ENCODE peak calls at places on chromosomes 5 and 9, in ten cellular contexts. One of them, this sample, is unnamed.

GRCh38 chr5:67268233-67269011 is 71.8 kb upstream of the CD180 start:
- DNase-seq in GM13977: no peak
- DNase-seq in body of pancreas: peak
- DNase-seq in nephron progenitor cell: peak
- DNase-seq in pancreas: peak
- DNase-seq in cardiac fibroblast: peak
- DNase-seq in lower leg skin: peak
- DNase-seq in activated B cell treated with CpG ODN at 0.5 μM for 24 hours: no peak
- DNase-seq in H1: no peak
- DNase-seq in foreskin fibroblast: peak
- DNase-seq in this sample: peak

GRCh38 chr5:67493676-67494075 is 297.1 kb upstream of the CD180 start:
- DNase-seq in GM13977: peak
- DNase-seq in body of pancreas: peak
- DNase-seq in nephron progenitor cell: no peak
- DNase-seq in pancreas: no peak
- DNase-seq in cardiac fibroblast: peak
- DNase-seq in lower leg skin: peak
- DNase-seq in activated B cell treated with CpG ODN at 0.5 μM for 24 hours: no peak
- DNase-seq in H1: no peak
- DNase-seq in foreskin fibroblast: peak
- DNase-seq in this sample: peak

GRCh38 chr5:33195431-33196128 is 245.2 kb upstream of the TARS1 start:
- DNase-seq in GM13977: no peak
- DNase-seq in body of pancreas: no peak
- DNase-seq in nephron progenitor cell: no peak
- DNase-seq in pancreas: no peak
- DNase-seq in cardiac fibroblast: peak
- DNase-seq in lower leg skin: no peak
- DNase-seq in activated B cell treated with CpG ODN at 0.5 μM for 24 hours: no peak
- DNase-seq in H1: no peak
- DNase-seq in foreskin fibroblast: peak
- DNase-seq in this sample: no peak

GRCh38 chr5:175542232-175542965 is 64.0 kb downstream of the SFXN1 start:
- DNase-seq in GM13977: no peak
- DNase-seq in body of pancreas: no peak
- DNase-seq in nephron progenitor cell: no peak
- DNase-seq in pancreas: no peak
- DNase-seq in cardiac fibroblast: no peak
- DNase-seq in lower leg skin: no peak
- DNase-seq in activated B cell treated with CpG ODN at 0.5 μM for 24 hours: no peak
- DNase-seq in H1: no peak
- DNase-seq in foreskin fibroblast: peak
- DNase-seq in this sample: no peak

GRCh38 chr9:121557581-121558422 is 58.2 kb upstream of the GGTA1 start:
- DNase-seq in GM13977: peak
- DNase-seq in body of pancreas: peak
- DNase-seq in nephron progenitor cell: peak
- DNase-seq in pancreas: peak
- DNase-seq in cardiac fibroblast: peak
- DNase-seq in lower leg skin: peak
- DNase-seq in activated B cell treated with CpG ODN at 0.5 μM for 24 hours: no peak
- DNase-seq in H1: no peak
- DNase-seq in foreskin fibroblast: peak
- DNase-seq in this sample: peak

GRCh38 chr5:76804266-76804665 is 14.6 kb upstream of the F2RL1 start:
- DNase-seq in GM13977: no peak
- DNase-seq in body of pancreas: no peak
- DNase-seq in nephron progenitor cell: no peak
- DNase-seq in pancreas: no peak
- DNase-seq in cardiac fibroblast: peak
- DNase-seq in lower leg skin: no peak
- DNase-seq in activated B cell treated with CpG ODN at 0.5 μM for 24 hours: no peak
- DNase-seq in H1: no peak
- DNase-seq in foreskin fibroblast: no peak
- DNase-seq in this sample: no peak

GRCh38 chr9:93094294-93095204 is 1.5 kb upstream of the CARD19 start:
- DNase-seq in GM13977: peak
- DNase-seq in body of pancreas: peak
- DNase-seq in nephron progenitor cell: no peak
- DNase-seq in pancreas: peak
- DNase-seq in cardiac fibroblast: no peak
- DNase-seq in lower leg skin: peak
- DNase-seq in activated B cell treated with CpG ODN at 0.5 μM for 24 hours: peak
- DNase-seq in H1: no peak
- DNase-seq in foreskin fibroblast: no peak
- DNase-seq in this sample: no peak

GRCh38 chr5:171757853-171758535 is 27.6 kb upstream of the SMIM23 start:
- DNase-seq in GM13977: no peak
- DNase-seq in body of pancreas: no peak
- DNase-seq in nephron progenitor cell: no peak
- DNase-seq in pancreas: no peak
- DNase-seq in cardiac fibroblast: peak
- DNase-seq in lower leg skin: no peak
- DNase-seq in activated B cell treated with CpG ODN at 0.5 μM for 24 hours: no peak
- DNase-seq in H1: no peak
- DNase-seq in foreskin fibroblast: peak
- DNase-seq in this sample: peak

GRCh38 chr5:170867825-170868224 is 6.0 kb downstream of the RANBP17 start:
- DNase-seq in GM13977: no peak
- DNase-seq in body of pancreas: no peak
- DNase-seq in nephron progenitor cell: no peak
- DNase-seq in pancreas: no peak
- DNase-seq in cardiac fibroblast: no peak
- DNase-seq in lower leg skin: no peak
- DNase-seq in activated B cell treated with CpG ODN at 0.5 μM for 24 hours: no peak
- DNase-seq in H1: no peak
- DNase-seq in foreskin fibroblast: no peak
- DNase-seq in this sample: no peak

GRCh38 chr9:456365-456764 is 241.7 kb downstream of the DOCK8 start:
- DNase-seq in GM13977: no peak
- DNase-seq in body of pancreas: peak
- DNase-seq in nephron progenitor cell: no peak
- DNase-seq in pancreas: peak
- DNase-seq in cardiac fibroblast: no peak
- DNase-seq in lower leg skin: no peak
- DNase-seq in activated B cell treated with CpG ODN at 0.5 μM for 24 hours: no peak
- DNase-seq in H1: no peak
- DNase-seq in foreskin fibroblast: no peak
- DNase-seq in this sample: no peak

GRCh38 chr9:77290373-77290772 is 113.0 kb downstream of the VPS13A start:
- DNase-seq in GM13977: no peak
- DNase-seq in body of pancreas: no peak
- DNase-seq in nephron progenitor cell: no peak
- DNase-seq in pancreas: no peak
- DNase-seq in cardiac fibroblast: no peak
- DNase-seq in lower leg skin: no peak
- DNase-seq in activated B cell treated with CpG ODN at 0.5 μM for 24 hours: no peak
- DNase-seq in H1: no peak
- DNase-seq in foreskin fibroblast: no peak
- DNase-seq in this sample: no peak

GRCh38 chr9:105554042-105554441 is 3.9 kb upstream of the FKTN start:
- DNase-seq in GM13977: no peak
- DNase-seq in body of pancreas: no peak
- DNase-seq in nephron progenitor cell: no peak
- DNase-seq in pancreas: no peak
- DNase-seq in cardiac fibroblast: peak
- DNase-seq in lower leg skin: no peak
- DNase-seq in activated B cell treated with CpG ODN at 0.5 μM for 24 hours: no peak
- DNase-seq in H1: no peak
- DNase-seq in foreskin fibroblast: no peak
- DNase-seq in this sample: no peak

GRCh38 chr5:133925866-133926488 is 42.4 kb downstream of the C5orf15 start:
- DNase-seq in GM13977: no peak
- DNase-seq in body of pancreas: no peak
- DNase-seq in nephron progenitor cell: no peak
- DNase-seq in pancreas: no peak
- DNase-seq in cardiac fibroblast: peak
- DNase-seq in lower leg skin: no peak
- DNase-seq in activated B cell treated with CpG ODN at 0.5 μM for 24 hours: no peak
- DNase-seq in H1: no peak
- DNase-seq in foreskin fibroblast: no peak
- DNase-seq in this sample: peak

GRCh38 chr9:38707885-38708640 is 11.9 kb downstream of the FAM240B start:
- DNase-seq in GM13977: peak
- DNase-seq in body of pancreas: no peak
- DNase-seq in nephron progenitor cell: no peak
- DNase-seq in pancreas: no peak
- DNase-seq in cardiac fibroblast: no peak
- DNase-seq in lower leg skin: no peak
- DNase-seq in activated B cell treated with CpG ODN at 0.5 μM for 24 hours: no peak
- DNase-seq in H1: no peak
- DNase-seq in foreskin fibroblast: no peak
- DNase-seq in this sample: no peak

GRCh38 chr5:83281658-83282057 is 189.9 kb upstream of the VCAN start:
- DNase-seq in GM13977: no peak
- DNase-seq in body of pancreas: no peak
- DNase-seq in nephron progenitor cell: no peak
- DNase-seq in pancreas: no peak
- DNase-seq in cardiac fibroblast: peak
- DNase-seq in lower leg skin: no peak
- DNase-seq in activated B cell treated with CpG ODN at 0.5 μM for 24 hours: no peak
- DNase-seq in H1: no peak
- DNase-seq in foreskin fibroblast: peak
- DNase-seq in this sample: peak

GRCh38 chr5:66427043-66427442 is 169.2 kb upstream of the MAST4 start:
- DNase-seq in GM13977: no peak
- DNase-seq in body of pancreas: no peak
- DNase-seq in nephron progenitor cell: no peak
- DNase-seq in pancreas: no peak
- DNase-seq in cardiac fibroblast: no peak
- DNase-seq in lower leg skin: no peak
- DNase-seq in activated B cell treated with CpG ODN at 0.5 μM for 24 hours: no peak
- DNase-seq in H1: no peak
- DNase-seq in foreskin fibroblast: no peak
- DNase-seq in this sample: no peak

GRCh38 chr9:91948423-91949292 is 1.4 kb downstream of the ROR2 start:
- DNase-seq in GM13977: peak
- DNase-seq in body of pancreas: peak
- DNase-seq in nephron progenitor cell: peak
- DNase-seq in pancreas: peak
- DNase-seq in cardiac fibroblast: no peak
- DNase-seq in lower leg skin: peak
- DNase-seq in activated B cell treated with CpG ODN at 0.5 μM for 24 hours: no peak
- DNase-seq in H1: peak
- DNase-seq in foreskin fibroblast: peak
- DNase-seq in this sample: peak
- TF ChIP-seq CTCF in GM13977: no peak
- TF ChIP-seq CTCF in body of pancreas: peak
- TF ChIP-seq CTCF in nephron progenitor cell: peak
- TF ChIP-seq CTCF in pancreas: peak
- TF ChIP-seq CTCF in cardiac fibroblast: no peak
- TF ChIP-seq CTCF in lower leg skin: no peak
- TF ChIP-seq CTCF in activated B cell treated with CpG ODN at 0.5 μM for 24 hours: no peak
- TF ChIP-seq CTCF in H1: no peak
- TF ChIP-seq CTCF in foreskin fibroblast: no peak
- TF ChIP-seq CTCF in this sample: peak

DNA sequence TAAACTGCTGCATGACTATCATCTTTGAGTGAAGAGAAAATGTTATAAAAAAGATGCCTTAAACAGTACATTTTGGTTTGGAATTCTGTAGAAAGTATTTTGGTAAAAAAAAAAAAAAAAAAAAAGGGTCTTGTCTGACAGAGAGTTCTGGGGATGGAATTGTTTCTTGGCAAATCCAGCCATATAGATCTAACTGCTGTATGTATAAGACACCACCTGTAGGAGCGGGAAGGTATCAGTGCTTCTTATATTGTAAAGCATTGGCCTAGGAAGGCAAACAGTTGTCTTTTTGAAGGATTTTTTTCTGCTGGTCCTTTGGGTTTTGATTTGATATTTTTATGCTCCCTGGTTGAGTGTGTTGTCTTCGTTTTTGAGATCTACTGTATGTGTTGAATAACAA is 2.8 kb downstream of the PURA start:
- DNase-seq in GM13977: no peak
- DNase-seq in body of pancreas: no peak
- DNase-seq in nephron progenitor cell: no peak
- DNase-seq in pancreas: no peak
- DNase-seq in cardiac fibroblast: no peak
- DNase-seq in lower leg skin: no peak
- DNase-seq in activated B cell treated with CpG ODN at 0.5 μM for 24 hours: no peak
- DNase-seq in H1: no peak
- DNase-seq in foreskin fibroblast: no peak
- DNase-seq in this sample: peak
- TF ChIP-seq CTCF in GM13977: no peak
- TF ChIP-seq CTCF in body of pancreas: no peak
- TF ChIP-seq CTCF in nephron progenitor cell: no peak
- TF ChIP-seq CTCF in pancreas: no peak
- TF ChIP-seq CTCF in cardiac fibroblast: no peak
- TF ChIP-seq CTCF in lower leg skin: no peak
- TF ChIP-seq CTCF in activated B cell treated with CpG ODN at 0.5 μM for 24 hours: no peak
- TF ChIP-seq CTCF in H1: no peak
- TF ChIP-seq CTCF in foreskin fibroblast: no peak
- TF ChIP-seq CTCF in this sample: peak

GRCh38 chr9:95511232-95511951 is 5.4 kb downstream of the PTCH1 start:
- DNase-seq in GM13977: no peak
- DNase-seq in body of pancreas: peak
- DNase-seq in nephron progenitor cell: no peak
- DNase-seq in pancreas: peak
- DNase-seq in cardiac fibroblast: peak
- DNase-seq in lower leg skin: peak
- DNase-seq in activated B cell treated with CpG ODN at 0.5 μM for 24 hours: peak
- DNase-seq in H1: peak
- DNase-seq in foreskin fibroblast: peak
- DNase-seq in this sample: peak
- TF ChIP-seq CTCF in GM13977: no peak
- TF ChIP-seq CTCF in body of pancreas: no peak
- TF ChIP-seq CTCF in nephron progenitor cell: no peak
- TF ChIP-seq CTCF in pancreas: no peak
- TF ChIP-seq CTCF in cardiac fibroblast: no peak
- TF ChIP-seq CTCF in lower leg skin: no peak
- TF ChIP-seq CTCF in activated B cell treated with CpG ODN at 0.5 μM for 24 hours: no peak
- TF ChIP-seq CTCF in H1: no peak
- TF ChIP-seq CTCF in foreskin fibroblast: no peak
- TF ChIP-seq CTCF in this sample: no peak

DNA sequence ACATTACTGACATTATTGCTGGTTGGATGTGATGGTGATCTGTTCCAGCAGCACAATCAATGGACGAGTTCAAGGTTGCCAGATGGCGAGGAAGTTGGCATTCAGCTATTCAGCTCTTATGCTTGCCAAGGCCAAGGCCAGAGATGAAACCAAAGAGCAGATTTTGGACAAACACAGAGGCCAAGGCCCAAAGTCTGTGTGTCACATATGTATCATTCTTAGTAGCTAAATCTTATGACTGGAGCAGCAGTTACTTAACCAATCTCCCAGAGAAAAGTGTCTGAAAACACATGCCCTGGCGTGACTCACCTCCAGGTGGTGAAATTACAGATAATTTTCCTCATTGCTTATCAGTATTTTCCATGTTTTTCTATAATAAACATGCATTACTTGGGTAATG is 189.0 kb upstream of the EGFLAM start:
- DNase-seq in GM13977: no peak
- DNase-seq in body of pancreas: peak
- DNase-seq in nephron progenitor cell: no peak
- DNase-seq in pancreas: peak
- DNase-seq in cardiac fibroblast: peak
- DNase-seq in lower leg skin: no peak
- DNase-seq in activated B cell treated with CpG ODN at 0.5 μM for 24 hours: no peak
- DNase-seq in H1: no peak
- DNase-seq in foreskin fibroblast: peak
- DNase-seq in this sample: peak
- TF ChIP-seq CTCF in GM13977: no peak
- TF ChIP-seq CTCF in body of pancreas: no peak
- TF ChIP-seq CTCF in nephron progenitor cell: no peak
- TF ChIP-seq CTCF in pancreas: no peak
- TF ChIP-seq CTCF in cardiac fibroblast: no peak
- TF ChIP-seq CTCF in lower leg skin: no peak
- TF ChIP-seq CTCF in activated B cell treated with CpG ODN at 0.5 μM for 24 hours: no peak
- TF ChIP-seq CTCF in H1: no peak
- TF ChIP-seq CTCF in foreskin fibroblast: no peak
- TF ChIP-seq CTCF in this sample: no peak

This sample was measured in RWPE1.